ENCODE peak calls at places on chromosomes 1 and 21, in seven cellular contexts. C, Z, R, A, D, F and P are unnamed samples.

GRCh38 chr1:228276901-228277490 is 69.2 kb downstream of the OBSCN start:
- DNase-seq in C (no peak), Z (no peak), A (no peak), R (no peak), D (no peak), F (no peak), P (no peak)

GRCh38 chr1:17347769-17348592 is 24.0 kb upstream of the PADI6 start:
- DNase-seq in F (peak; percentile 44), C (peak; percentile 61), R (peak; percentile 33), D (peak; percentile 38), Z (peak; percentile 59), A (no peak), P (no peak)

GRCh38 chr1:53665996-53666395 is 73.0 kb downstream of the GLIS1 start:
- DNase-seq in R (no peak), F (no peak), D (no peak), Z (no peak), C (no peak), A (no peak), P (no peak)

GRCh38 chr1:228146761-228147693 is 2.7 kb upstream of the GJC2 start:
- DNase-seq in A (no peak), Z (no peak), C (no peak), D (no peak), R (peak; percentile 36), F (no peak), P (peak; percentile 13)

GRCh38 chr21:27024316-27024715 is 57.4 kb upstream of the ADAMTS5 start:
- DNase-seq in C (no peak), A (no peak), R (no peak), D (peak; percentile 30), F (peak; percentile 83), Z (peak; percentile 16), P (no peak)

GRCh38 chr1:226706664-226707063 is 32.4 kb downstream of the ITPKB start:
- DNase-seq in A (no peak), D (no peak), F (no peak), R (no peak), C (no peak), Z (no peak), P (no peak)

GRCh38 chr1:188846468-188846867 is 1631.2 kb downstream of the BRINP3 start:
- DNase-seq in D (no peak), R (no peak), C (no peak), F (no peak), A (no peak), Z (no peak), P (no peak)

GRCh38 chr1:217053666-217054065 is 330.4 kb upstream of the ESRRG start:
- DNase-seq in F (no peak), C (no peak), D (no peak), Z (no peak), R (no peak), A (no peak), P (no peak)

GRCh38 chr1:99969260-99969728 is 502 bp upstream of the SLC35A3 start:
- DNase-seq in R (no peak), Z (no peak), A (no peak), C (peak; percentile 16), D (no peak), F (peak; percentile 21), P (no peak)

GRCh38 chr1:34538481-34538880 is 216.4 kb upstream of the GJB5 start:
- DNase-seq in D (no peak), C (no peak), F (no peak), Z (no peak), A (no peak), R (no peak), P (no peak)

GRCh38 chr1:23282967-23283366 is 61.1 kb downstream of the HNRNPR start:
- DNase-seq in C (no peak), D (peak; percentile 73), Z (peak; percentile 85), F (peak; percentile 77), R (no peak), A (no peak), P (no peak)

GRCh38 chr1:239237912-239238311 is 148.5 kb upstream of the CHRM3 start:
- DNase-seq in C (no peak), D (no peak), A (peak; percentile 55), R (no peak), F (no peak), Z (no peak), P (no peak)

GRCh38 chr1:39632491-39633417 is 6.7 kb downstream of the HEYL start:
- DNase-seq in F (peak; percentile 72), A (peak; percentile 79), Z (peak; percentile 55), D (no peak), R (no peak), C (peak; percentile 77), P (no peak)

GRCh38 chr1:242530761-242531160 is 6.3 kb upstream of the PLD5 start:
- DNase-seq in D (no peak), R (no peak), C (no peak), A (no peak), Z (peak; percentile 38), F (no peak), P (no peak)

GRCh38 chr1:77282866-77283539 is 1.2 kb downstream of the AK5 start:
- DNase-seq in A (peak; percentile 73), R (peak; percentile 60), Z (no peak), D (no peak), C (no peak), F (no peak), P (no peak)

GRCh38 chr21:36635991-36636390 is 62.9 kb upstream of the SIM2 start:
- DNase-seq in R (no peak), A (no peak), F (peak; percentile 8), D (no peak), Z (peak; percentile 15), C (no peak), P (no peak)

GRCh38 chr1:36988741-36989193 is 45.5 kb downstream of the GRIK3 start:
- DNase-seq in R (no peak), C (no peak), D (no peak), F (no peak), Z (no peak), A (no peak), P (no peak)

GRCh38 chr1:240575976-240576666 is 35.8 kb downstream of the GREM2 start:
- DNase-seq in A (no peak), Z (peak; percentile 83), D (no peak), F (peak; percentile 41), C (no peak), R (no peak), P (no peak)

GRCh38 chr21:34673006-34673405 is 4.2 kb downstream of the CLIC6 start:
- DNase-seq in R (no peak), C (no peak), Z (peak; percentile 13), A (no peak), F (no peak), D (no peak), P (peak; percentile 37)

GRCh38 chr1:160981584-160982411 is 27.2 kb upstream of the ITLN2 start:
- DNase-seq in A (peak; percentile 80), R (no peak), C (no peak), F (no peak), D (no peak), Z (no peak), P (no peak)
- TF ChIP-seq CTCF in A (no peak), R (no peak), C (no peak), F (no peak), D (no peak), Z (no peak), P (no peak)

DNA sequence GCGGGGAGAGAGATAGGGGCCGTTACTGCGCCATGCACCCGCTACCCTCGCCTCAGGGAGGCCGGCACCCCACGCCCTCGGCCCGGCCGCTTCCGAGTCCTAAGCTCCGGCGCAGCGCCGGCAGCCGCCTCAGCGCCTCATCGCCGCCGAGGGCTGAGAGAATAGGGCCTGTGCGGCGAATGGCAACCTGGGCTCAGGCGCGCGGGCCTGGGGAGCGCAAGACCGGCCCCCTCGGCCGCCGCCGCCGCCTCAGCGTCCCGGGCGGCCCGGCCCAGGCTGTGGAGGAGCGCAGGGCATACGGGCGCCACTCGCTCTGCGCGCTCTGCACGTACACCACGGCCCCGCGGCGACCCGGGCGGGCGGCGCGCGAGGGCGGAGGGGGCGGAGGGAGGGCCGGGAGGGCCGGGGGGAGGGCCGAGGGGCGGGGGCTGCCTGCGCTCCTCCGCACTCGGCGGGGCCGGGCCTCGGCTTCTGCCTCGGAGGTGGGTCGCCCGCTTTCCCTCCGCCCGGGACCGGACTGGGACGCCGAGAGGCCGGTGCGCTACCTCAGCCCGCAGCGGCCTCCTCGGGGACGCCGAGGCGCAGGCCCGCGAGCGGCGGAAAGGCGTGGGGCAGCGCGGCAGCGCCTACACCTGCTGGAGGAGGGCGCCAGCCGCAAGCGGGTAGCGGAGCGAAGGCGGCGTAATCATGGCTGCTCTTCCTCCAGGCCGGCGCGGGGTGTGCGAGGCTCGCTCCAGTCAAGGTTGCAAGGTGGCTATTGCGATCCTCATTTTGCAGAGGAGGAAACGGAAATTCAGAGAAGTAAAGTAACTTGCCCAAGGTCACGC is at the start of gene EGLN1:
- DNase-seq in D (peak; percentile 82), A (peak; percentile 80), F (peak; percentile 88), R (peak; percentile 86), C (peak; percentile 96), Z (peak; percentile 85), P (peak; percentile 93)
- TF ChIP-seq CTCF in D (peak; percentile 63), A (no peak), F (peak; percentile 36), R (peak; percentile 42), C (peak; percentile 74), Z (no peak), P (peak; percentile 68)

GRCh38 chr1:117843791-117844190 is 85.6 kb downstream of the GDAP2 start:
- DNase-seq in Z (peak; percentile 50), A (no peak), F (peak; percentile 47), D (no peak), R (no peak), C (no peak), P (no peak)

GRCh38 chr1:117838911-117839310 is 90.5 kb downstream of the GDAP2 start:
- DNase-seq in D (peak; percentile 75), Z (peak; percentile 87), F (peak; percentile 45), A (no peak), C (no peak), R (no peak), P (no peak)

GRCh38 chr1:117841117-117841650 is 88.2 kb downstream of the GDAP2 start:
- DNase-seq in A (no peak), C (no peak), F (no peak), D (no peak), R (no peak), Z (no peak), P (no peak)

GRCh38 chr1:117846674-117847425 is 82.6 kb downstream of the GDAP2 start:
- DNase-seq in D (no peak), F (peak; percentile 53), Z (no peak), A (no peak), R (no peak), C (no peak), P (no peak)

DNA sequence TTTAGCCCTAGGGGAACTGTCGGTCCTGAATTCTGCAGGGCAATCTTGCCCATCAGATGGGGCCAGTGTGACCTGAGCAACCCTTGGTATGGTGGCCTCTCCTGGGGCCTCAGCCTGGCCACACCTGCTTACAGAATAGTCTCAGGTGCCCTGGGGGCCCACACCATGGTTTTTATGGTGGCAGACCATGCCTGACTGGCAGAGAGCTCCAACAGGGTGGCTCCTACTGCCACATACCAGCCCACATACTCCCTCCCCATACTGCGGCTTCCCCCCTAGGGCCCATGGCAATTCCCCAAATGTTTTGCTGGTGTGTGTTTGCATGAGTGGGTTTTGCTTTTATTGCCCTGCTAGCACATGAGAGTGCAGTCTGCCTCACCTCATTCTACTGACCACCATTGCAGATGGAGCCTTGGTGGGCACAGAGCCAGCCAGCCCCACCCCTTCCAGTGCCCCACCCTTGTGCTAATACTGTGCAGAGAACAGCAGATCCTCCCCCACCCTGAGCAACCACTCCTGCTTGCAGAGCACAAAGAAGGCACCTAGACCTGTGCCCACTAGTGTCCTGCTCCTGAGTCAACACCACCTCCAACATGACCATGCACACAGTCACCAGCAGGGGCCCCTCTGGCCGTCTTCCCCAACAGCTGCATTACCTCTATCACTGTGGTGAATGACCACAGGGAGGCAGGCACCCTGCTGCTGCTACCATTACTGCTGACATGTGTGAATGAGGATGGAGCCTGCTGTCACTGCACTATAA is 86.8 kb downstream of the GDAP2 start:
- DNase-seq in R (no peak), C (peak; percentile 33), A (peak; percentile 64), Z (peak; percentile 20), F (peak; percentile 48), D (no peak), P (no peak)
- TF ChIP-seq CTCF in R (no peak), C (peak; percentile 72), A (peak; percentile 42), Z (no peak), F (peak; percentile 52), D (peak; percentile 54), P (no peak)

GRCh38 chr1:94522304-94522703 is 19.3 kb downstream of the F3 start:
- DNase-seq in Z (peak; percentile 78), F (peak; percentile 87), D (no peak), R (no peak), A (no peak), C (no peak), P (no peak)
- TF ChIP-seq CTCF in Z (peak; percentile 58), F (peak; percentile 63), D (peak; percentile 69), R (peak; percentile 53), A (no peak), C (peak; percentile 62), P (peak; percentile 40)